ENCODE peak calls at places on chromosomes 3 and 15, in four cellular contexts. K, Q, F and B are unnamed samples.

GRCh38 chr3:197505796-197506553 is 49.8 kb downstream of the BDH1 start:
- DNase-seq in K (no peak), Q (no peak), F (no peak), B (no peak)

GRCh38 chr3:149784064-149784704 is 8.2 kb downstream of the ANKUB1 start:
- DNase-seq in K (no peak), Q (no peak), F (no peak), B (no peak)

GRCh38 chr3:122974764-122975162 is 52.8 kb downstream of the SEMA5B start:
- DNase-seq in K (no peak), Q (no peak), F (peak; percentile 84), B (peak; percentile 21)

GRCh38 chr3:170809021-170809974 is 60.7 kb downstream of the RPL22L1 start:
- DNase-seq in K (peak; percentile 77), Q (peak; percentile 53), F (peak; percentile 71), B (peak; percentile 19)

GRCh38 chr3:73405853-73406252 is 218.9 kb downstream of the PDZRN3 start:
- DNase-seq in K (no peak), Q (no peak), F (no peak), B (no peak)

GRCh38 chr3:32176989-32177701 is 61.3 kb upstream of the CMTM8 start:
- DNase-seq in K (peak; percentile 21), Q (peak; percentile 43), F (peak; percentile 78), B (peak; percentile 64)

GRCh38 chr3:122742234-122742633 is 51.4 kb downstream of the HSPBAP1 start:
- DNase-seq in K (no peak), Q (no peak), F (no peak), B (no peak)

GRCh38 chr15:39232512-39232911 is 348.4 kb upstream of the THBS1 start:
- DNase-seq in K (no peak), Q (no peak), F (peak; percentile 87), B (no peak)

GRCh38 chr3:84906065-84906464 is 52.7 kb upstream of the CADM2 start:
- DNase-seq in K (no peak), Q (no peak), F (no peak), B (no peak)

GRCh38 chr3:11145888-11146287 is 8.4 kb upstream of the HRH1 start:
- DNase-seq in K (no peak), Q (no peak), F (peak; percentile 89), B (no peak)

GRCh38 chr15:74392402-74392876 is 25.0 kb upstream of the CYP11A1 start:
- DNase-seq in K (no peak), Q (no peak), F (no peak), B (no peak)

GRCh38 chr15:63504247-63504978 is at the start of gene USP3:
- DNase-seq in K (peak; percentile 95), Q (peak; percentile 88), F (peak; percentile 92), B (peak; percentile 90)